ENCODE peak calls at places on chromosomes 3 and 15, in six cellular contexts. S is H1, G is hippocampal formation, M is T-helper 9 cell, W is AG08395, I is T-helper 2 cell. Y is an unnamed sample.

GRCh38 chr3:140387244-140387643 is 290.6 kb upstream of the TRIM42 start:
- DNase-seq in S (no peak), I (no peak), M (no peak), W (no peak), G (no peak), Y (no peak)

GRCh38 chr3:2036096-2036495 is 62.6 kb upstream of the CNTN4 start:
- DNase-seq in G (no peak), W (no peak), M (no peak), I (no peak), S (no peak), Y (no peak)

GRCh38 chr3:50003216-50003615 is 63.3 kb downstream of the RBM6 start:
- DNase-seq in S (no peak), G (no peak), I (no peak), W (no peak), M (no peak), Y (no peak)

GRCh38 chr15:63072023-63072650 is 29.6 kb downstream of the TPM1 start:
- DNase-seq in M (no peak), W (no peak), I (no peak), G (no peak), S (no peak), Y (no peak)

GRCh38 chr3:129182390-129183180 is 1.1 kb downstream of the CNBP start:
- DNase-seq in M (no peak), I (peak), S (no peak), G (no peak), W (peak), Y (no peak)

GRCh38 chr3:46284981-46285683 is 42.9 kb downstream of the CCR3 start:
- DNase-seq in S (no peak), I (peak), G (no peak), M (peak), W (no peak), Y (no peak)

GRCh38 chr3:58188173-58188564 is 22.6 kb downstream of the DNASE1L3 start:
- DNase-seq in M (no peak), G (no peak), I (no peak), S (no peak), W (no peak), Y (no peak)

GRCh38 chr3:46429671-46430070 is 22.6 kb downstream of the CCRL2 start:
- DNase-seq in I (no peak), S (no peak), G (no peak), M (no peak), W (no peak), Y (no peak)

GRCh38 chr3:8982509-8982908 is 19.2 kb upstream of the RAD18 start:
- DNase-seq in W (peak), M (no peak), S (no peak), I (no peak), G (no peak), Y (no peak)

GRCh38 chr3:148066787-148067186 is 630.9 kb upstream of the AGTR1 start:
- DNase-seq in S (no peak), M (no peak), I (no peak), W (no peak), G (no peak), Y (no peak)